ENCODE peak calls at places on chromosome 1, in eight cellular contexts. W is stomach, L is ovary, B is adrenal gland, E is esophagus squamous epithelium, Y is tibial nerve, C is heart left ventricle, G is IMR-90. X is an unnamed sample.

GRCh38 chr1:119139393-119139792 is 1.1 kb downstream of the WARS2 start:
- DNase-seq in W (no peak), L (no peak), B (no peak), E (no peak), Y (no peak), C (no peak), G (no peak), X (no peak)

GRCh38 chr1:212487286-212487685 is 54.6 kb downstream of the NENF start:
- DNase-seq in W (no peak), L (no peak), B (no peak), E (no peak), Y (no peak), C (no peak), G (no peak), X (no peak)

GRCh38 chr1:112625696-112626095 is 6.1 kb downstream of the CAPZA1 start:
- DNase-seq in W (no peak), L (no peak), B (peak; percentile 49), E (no peak), Y (no peak), C (no peak), G (no peak), X (peak; percentile 19)

GRCh38 chr1:186658999-186659398 is 21.2 kb downstream of the PTGS2 start:
- DNase-seq in W (no peak), L (no peak), B (no peak), E (no peak), Y (no peak), C (no peak), G (no peak), X (no peak)

GRCh38 chr1:80594013-80594412 is 1206.7 kb upstream of the ADGRL2 start:
- DNase-seq in W (no peak), L (no peak), B (no peak), E (no peak), Y (no peak), C (no peak), G (no peak), X (no peak)

GRCh38 chr1:89532866-89533265 is 8.2 kb downstream of the LRRC8B start:
- DNase-seq in W (no peak), L (no peak), B (no peak), E (no peak), Y (no peak), C (no peak), G (no peak), X (no peak)

GRCh38 chr1:63968663-63969460 is 195.0 kb downstream of the ROR1 start:
- DNase-seq in W (peak; percentile 37), L (no peak), B (no peak), E (no peak), Y (no peak), C (peak; percentile 57), G (peak; percentile 54), X (peak; percentile 56)

GRCh38 chr1:154556422-154556821 is 2.0 kb downstream of the UBE2Q1 start:
- DNase-seq in W (no peak), L (no peak), B (peak; percentile 37), E (no peak), Y (no peak), C (peak; percentile 40), G (peak; percentile 23), X (peak; percentile 27)

GRCh38 chr1:94680008-94680377 is 138.4 kb upstream of the F3 start:
- DNase-seq in W (no peak), L (no peak), B (no peak), E (no peak), Y (no peak), C (no peak), G (no peak), X (no peak)

GRCh38 chr1:41359211-41360073 is 1.8 kb upstream of the FOXO6 start:
- DNase-seq in W (peak; percentile 23), L (no peak), B (peak; percentile 73), E (no peak), Y (no peak), C (peak; percentile 39), G (no peak), X (no peak)

GRCh38 chr1:9263984-9264929 is 28.4 kb upstream of the SPSB1 start:
- DNase-seq in W (no peak), L (no peak), B (peak; percentile 20), E (no peak), Y (no peak), C (no peak), G (no peak), X (no peak)

GRCh38 chr1:244272471-244273261 is 179.0 kb downstream of the ADSS2 start:
- DNase-seq in W (peak; percentile 72), L (peak; percentile 59), B (peak; percentile 76), E (no peak), Y (peak; percentile 55), C (peak; percentile 63), G (peak; percentile 92), X (peak; percentile 76)

GRCh38 chr1:8562222-8562621 is 244.3 kb downstream of the SLC45A1 start:
- DNase-seq in W (no peak), L (no peak), B (no peak), E (no peak), Y (no peak), C (no peak), G (no peak), X (no peak)

GRCh38 chr1:113534130-113534817 is 144.0 kb downstream of the MAGI3 start:
- DNase-seq in W (no peak), L (no peak), B (no peak), E (no peak), Y (no peak), C (no peak), G (peak; percentile 84), X (no peak)

GRCh38 chr1:213287987-213288386 is 236.9 kb downstream of the RPS6KC1 start:
- DNase-seq in W (no peak), L (no peak), B (no peak), E (no peak), Y (no peak), C (no peak), G (no peak), X (no peak)

GRCh38 chr1:209720826-209721225 is 16.2 kb downstream of the HSD11B1 start:
- DNase-seq in W (no peak), L (no peak), B (no peak), E (no peak), Y (no peak), C (no peak), G (no peak), X (no peak)
- H3K27ac ChIP-seq in W (no peak overlapping the region), L (no peak overlapping the region), B (peak overlapping the region; percentile 57), E (peak overlapping the region; percentile 55), Y (no peak overlapping the region), C (peak overlapping the region; percentile 38), G (peak overlapping the region; percentile 56), X (no peak overlapping the region)

GRCh38 chr1:23074012-23074411 is 54.7 kb downstream of the KDM1A start:
- DNase-seq in W (no peak), L (no peak), B (no peak), E (no peak), Y (no peak), C (no peak), G (peak; percentile 25), X (no peak)

GRCh38 chr1:23066075-23066474 is 46.8 kb downstream of the KDM1A start:
- DNase-seq in W (no peak), L (no peak), B (no peak), E (no peak), Y (no peak), C (no peak), G (no peak), X (no peak)

GRCh38 chr1:23065385-23065784 is 46.1 kb downstream of the KDM1A start:
- DNase-seq in W (no peak), L (no peak), B (no peak), E (no peak), Y (no peak), C (no peak), G (no peak), X (no peak)

GRCh38 chr1:23069149-23069548 is 49.9 kb downstream of the KDM1A start:
- DNase-seq in W (no peak), L (no peak), B (no peak), E (no peak), Y (no peak), C (no peak), G (no peak), X (no peak)
- H3K36me3 ChIP-seq in W (peaks cover 95% of the 10 kb centered on the region), L (no peaks in the 10 kb centered on the region), B (no peaks in the 10 kb centered on the region), E (no peaks in the 10 kb centered on the region), Y (peaks cover 91% of the 10 kb centered on the region), C (peaks cover 49% of the 10 kb centered on the region), G (peaks cover 30% of the 10 kb centered on the region), X (no peaks in the 10 kb centered on the region)

GRCh38 chr1:210647406-210648333 is 319.0 kb downstream of the HHAT start:
- DNase-seq in W (no peak), L (no peak), B (no peak), E (no peak), Y (no peak), C (no peak), G (peak; percentile 68), X (no peak)

GRCh38 chr1:210650403-210650802 is 321.7 kb downstream of the HHAT start:
- DNase-seq in W (no peak), L (no peak), B (no peak), E (no peak), Y (no peak), C (no peak), G (no peak), X (no peak)

GRCh38 chr1:210645582-210646257 is 317.0 kb downstream of the HHAT start:
- DNase-seq in W (no peak), L (no peak), B (no peak), E (no peak), Y (no peak), C (no peak), G (peak; percentile 12), X (no peak)

GRCh38 chr1:210646258-210646616 is 317.5 kb downstream of the HHAT start:
- DNase-seq in W (no peak), L (no peak), B (no peak), E (no peak), Y (no peak), C (no peak), G (no peak), X (no peak)
- TF ChIP-seq POLR2A in W (no peak), L (no peak), B (no peak), E (no peak), Y (no peak), C (no peak), G (no peak), X (no peak)

DNA sequence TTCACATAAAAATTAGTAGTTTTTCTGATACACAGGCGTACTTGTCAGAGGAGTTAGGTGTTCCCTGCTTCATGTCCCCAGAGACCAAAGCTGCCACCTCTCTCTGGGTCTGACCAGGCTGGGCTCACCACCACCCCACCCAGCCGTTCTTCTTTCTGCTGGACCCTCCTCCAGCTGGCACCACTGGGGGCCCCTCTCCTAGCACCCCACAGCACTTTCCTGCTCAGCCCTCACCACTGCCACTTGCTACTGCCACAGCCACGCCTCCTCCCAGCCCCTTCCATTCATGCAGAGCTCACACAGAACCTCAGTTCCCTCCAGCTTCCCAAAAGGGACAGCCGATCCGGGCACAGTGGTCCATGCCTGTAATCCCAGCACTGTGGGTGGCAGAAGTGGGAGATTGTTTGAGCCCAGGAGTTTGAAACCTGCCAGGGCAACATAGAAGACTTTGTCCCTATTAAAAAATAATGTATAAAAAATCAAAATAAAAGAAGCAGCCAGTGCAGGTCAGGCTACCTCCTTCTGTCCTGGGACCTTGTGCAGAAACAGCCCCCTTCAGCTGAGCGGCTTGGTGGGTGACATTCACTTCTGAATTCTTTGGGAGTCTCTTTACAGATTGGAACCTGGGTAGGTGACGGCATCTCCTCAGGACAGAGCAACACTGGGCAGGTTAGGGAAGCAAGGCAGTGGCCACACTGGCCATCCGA is 208.3 kb downstream of the TOMM20 start:
- DNase-seq in W (peak; percentile 17), L (no peak), B (no peak), E (no peak), Y (no peak), C (no peak), G (no peak), X (no peak)
- H3K27ac ChIP-seq in W (peak overlapping the region; percentile 90), L (no peak overlapping the region), B (peak overlapping the region; percentile 80), E (peak overlapping the region; percentile 83), Y (peak overlapping the region; percentile 70), C (peak overlapping the region; percentile 86), G (no peak overlapping the region), X (no peak overlapping the region)

X was measured in body of pancreas.